ENCODE peak calls at places on chromosome 10, in seven cellular contexts. R, O, S, G, E, Y and L are unnamed samples.

GRCh38 chr10:18683427-18683826 is 24.2 kb downstream of the ARL5B start:
- DNase-seq in R (no peak), O (no peak), S (peak; percentile 42), G (no peak), E (no peak), Y (no peak), L (no peak)

GRCh38 chr10:70619271-70620019 is 16.9 kb upstream of the PRF1 start:
- DNase-seq in R (no peak), O (no peak), S (peak; percentile 44), G (no peak), E (peak; percentile 43), Y (no peak), L (no peak)

GRCh38 chr10:13823046-13823711 is 236.4 kb downstream of the PRPF18 start:
- DNase-seq in R (no peak), O (no peak), S (no peak), G (no peak), E (no peak), Y (peak; percentile 33), L (no peak)

GRCh38 chr10:84590794-84591193 is 262.4 kb downstream of the CCSER2 start:
- DNase-seq in R (no peak), O (no peak), S (no peak), G (no peak), E (no peak), Y (peak; percentile 94), L (no peak)

GRCh38 chr10:91539930-91540329 is 92.9 kb downstream of the PPP1R3C start:
- DNase-seq in R (no peak), O (no peak), S (no peak), G (no peak), E (no peak), Y (no peak), L (no peak)

GRCh38 chr10:44326474-44327030 is 58.3 kb downstream of the CXCL12 start:
- DNase-seq in R (no peak), O (no peak), S (no peak), G (no peak), E (no peak), Y (no peak), L (no peak)

GRCh38 chr10:70540089-70540788 is 61.7 kb downstream of the PALD1 start:
- DNase-seq in R (peak; percentile 42), O (no peak), S (no peak), G (no peak), E (no peak), Y (no peak), L (no peak)

GRCh38 chr10:12709516-12709915 is 292.0 kb downstream of the CCDC3 start:
- DNase-seq in R (no peak), O (no peak), S (no peak), G (no peak), E (no peak), Y (no peak), L (no peak)

GRCh38 chr10:14750900-14751575 is 23.7 kb downstream of the FAM107B start:
- DNase-seq in R (no peak), O (no peak), S (no peak), G (no peak), E (no peak), Y (peak; percentile 77), L (no peak)

GRCh38 chr10:24255907-24256306 is 47.0 kb downstream of the KIAA1217 start:
- DNase-seq in R (peak; percentile 11), O (no peak), S (peak; percentile 96), G (no peak), E (no peak), Y (no peak), L (no peak)